ENCODE peak calls at places on chromosomes 4 and X, in four cellular contexts. One of them, this sample, is unnamed.

GRCh38 chr4:7434766-7435150 is at the start of gene PSAPL1:
- DNase-seq in GM12865: no peak
- DNase-seq in astrocyte of the spinal cord: no peak
- DNase-seq in brain microvascular endothelial cell: peak; percentile 11
- DNase-seq in this sample: peak; percentile 3

GRCh38 chr4:123481034-123481433 is 84.4 kb downstream of the SPRY1 start:
- DNase-seq in brain microvascular endothelial cell: peak; percentile 61
- DNase-seq in astrocyte of the spinal cord: peak; percentile 91
- DNase-seq in GM12865: no peak
- DNase-seq in this sample: peak; percentile 73

GRCh38 chr4:14906805-14907204 is 95.5 kb upstream of the CPEB2 start:
- DNase-seq in astrocyte of the spinal cord: peak; percentile 3
- DNase-seq in GM12865: no peak
- DNase-seq in brain microvascular endothelial cell: no peak
- DNase-seq in this sample: no peak

GRCh38 chrX:49163555-49164419 is 1.2 kb downstream of the MAGIX start:
- DNase-seq in brain microvascular endothelial cell: peak; percentile 64
- DNase-seq in astrocyte of the spinal cord: peak; percentile 76
- DNase-seq in GM12865: peak; percentile 90
- DNase-seq in this sample: peak; percentile 74

GRCh38 chr4:40976343-40976742 is 226.6 kb downstream of the NSUN7 start:
- DNase-seq in astrocyte of the spinal cord: peak; percentile 72
- DNase-seq in GM12865: peak; percentile 71
- DNase-seq in brain microvascular endothelial cell: no peak
- DNase-seq in this sample: peak; percentile 77

GRCh38 chrX:154131955-154132354 is 12.1 kb upstream of the OPN1LW start:
- DNase-seq in GM12865: no peak
- DNase-seq in brain microvascular endothelial cell: no peak
- DNase-seq in astrocyte of the spinal cord: no peak
- DNase-seq in this sample: no peak

GRCh38 chr4:33072340-33073089 is 2352.3 kb downstream of the PCDH7 start:
- DNase-seq in GM12865: no peak
- DNase-seq in astrocyte of the spinal cord: no peak
- DNase-seq in brain microvascular endothelial cell: no peak
- DNase-seq in this sample: no peak

GRCh38 chrX:23904096-23904495 is 3.6 kb downstream of the APOO start:
- DNase-seq in astrocyte of the spinal cord: peak; percentile 13
- DNase-seq in GM12865: peak; percentile 36
- DNase-seq in brain microvascular endothelial cell: peak; percentile 42
- DNase-seq in this sample: no peak

GRCh38 chrX:18961686-18962085 is 22.2 kb downstream of the PHKA2 start:
- DNase-seq in GM12865: no peak
- DNase-seq in astrocyte of the spinal cord: peak; percentile 17
- DNase-seq in brain microvascular endothelial cell: peak; percentile 12
- DNase-seq in this sample: peak; percentile 37

GRCh38 chrX:10165580-10166247 is 8.9 kb downstream of the CLCN4 start:
- DNase-seq in GM12865: peak; percentile 3
- DNase-seq in brain microvascular endothelial cell: no peak
- DNase-seq in astrocyte of the spinal cord: no peak
- DNase-seq in this sample: no peak

GRCh38 chr4:68368566-68369473 is 18.9 kb upstream of the YTHDC1 start:
- DNase-seq in brain microvascular endothelial cell: peak; percentile 30
- DNase-seq in astrocyte of the spinal cord: peak; percentile 69
- DNase-seq in GM12865: no peak
- DNase-seq in this sample: peak; percentile 75

GRCh38 chrX:40177942-40178715 is 80.4 kb upstream of the BCOR start:
- DNase-seq in GM12865: no peak
- DNase-seq in astrocyte of the spinal cord: no peak
- DNase-seq in brain microvascular endothelial cell: no peak
- DNase-seq in this sample: no peak

GRCh38 chr4:123599920-123600394 is 203.4 kb downstream of the SPRY1 start:
- DNase-seq in astrocyte of the spinal cord: peak; percentile 41
- DNase-seq in brain microvascular endothelial cell: peak; percentile 45
- DNase-seq in GM12865: peak; percentile 90
- DNase-seq in this sample: peak; percentile 24

GRCh38 chr4:136927172-136927571 is 605.1 kb downstream of the PCDH18 start:
- DNase-seq in brain microvascular endothelial cell: peak; percentile 12
- DNase-seq in astrocyte of the spinal cord: peak; percentile 68
- DNase-seq in GM12865: no peak
- DNase-seq in this sample: no peak

GRCh38 chr4:16070203-16070602 is 13.6 kb downstream of the PROM1 start:
- DNase-seq in astrocyte of the spinal cord: no peak
- DNase-seq in brain microvascular endothelial cell: no peak
- DNase-seq in GM12865: no peak
- DNase-seq in this sample: no peak

GRCh38 chr4:3297066-3297859 is 4.4 kb downstream of the RGS12 start:
- DNase-seq in GM12865: no peak
- DNase-seq in astrocyte of the spinal cord: no peak
- DNase-seq in brain microvascular endothelial cell: no peak
- DNase-seq in this sample: no peak

GRCh38 chrX:77441479-77441878 is 5.7 kb upstream of the FGF16 start:
- DNase-seq in astrocyte of the spinal cord: no peak
- DNase-seq in GM12865: no peak
- DNase-seq in brain microvascular endothelial cell: no peak
- DNase-seq in this sample: no peak

GRCh38 chrX:153184787-153185186 is 5.7 kb downstream of the MAGEA1 start:
- DNase-seq in astrocyte of the spinal cord: no peak
- DNase-seq in brain microvascular endothelial cell: no peak
- DNase-seq in GM12865: no peak
- DNase-seq in this sample: no peak

GRCh38 chrX:12360991-12361598 is 222.8 kb downstream of the FRMPD4 start:
- DNase-seq in astrocyte of the spinal cord: peak; percentile 15
- DNase-seq in GM12865: no peak
- DNase-seq in brain microvascular endothelial cell: no peak
- DNase-seq in this sample: peak; percentile 59

GRCh38 chr4:141609243-141609642 is 27.1 kb upstream of the IL15 start:
- DNase-seq in astrocyte of the spinal cord: no peak
- DNase-seq in brain microvascular endothelial cell: no peak
- DNase-seq in GM12865: no peak
- DNase-seq in this sample: peak; percentile 33

GRCh38 chrX:153412746-153413720 is 1.8 kb downstream of the ZFP92 start:
- DNase-seq in brain microvascular endothelial cell: no peak
- DNase-seq in astrocyte of the spinal cord: no peak
- DNase-seq in GM12865: no peak
- DNase-seq in this sample: no peak

GRCh38 chr4:136900706-136901105 is 631.6 kb downstream of the PCDH18 start:
- DNase-seq in astrocyte of the spinal cord: no peak
- DNase-seq in brain microvascular endothelial cell: no peak
- DNase-seq in GM12865: no peak
- DNase-seq in this sample: no peak

GRCh38 chr4:122673252-122673651 is 52.4 kb upstream of the IL21 start:
- DNase-seq in GM12865: no peak
- DNase-seq in astrocyte of the spinal cord: no peak
- DNase-seq in brain microvascular endothelial cell: no peak
- DNase-seq in this sample: no peak

GRCh38 chrX:24242649-24243556 is 71.0 kb downstream of the SUPT20HL2 start:
- DNase-seq in GM12865: peak; percentile 96
- DNase-seq in astrocyte of the spinal cord: peak; percentile 79
- DNase-seq in brain microvascular endothelial cell: peak; percentile 58
- DNase-seq in this sample: peak; percentile 74

GRCh38 chr4:56861365-56861764 is 39.9 kb upstream of the SPINK2 start:
- DNase-seq in brain microvascular endothelial cell: peak; percentile 18
- DNase-seq in GM12865: peak; percentile 40
- DNase-seq in astrocyte of the spinal cord: peak; percentile 3
- DNase-seq in this sample: no peak

GRCh38 chr4:4574792-4575191 is 32.9 kb upstream of the STX18 start:
- DNase-seq in GM12865: peak; percentile 60
- DNase-seq in astrocyte of the spinal cord: peak; percentile 91
- DNase-seq in brain microvascular endothelial cell: peak; percentile 84
- DNase-seq in this sample: peak; percentile 85

GRCh38 chrX:124555036-124555595 is 208.8 kb downstream of the SH2D1A start:
- DNase-seq in GM12865: no peak
- DNase-seq in astrocyte of the spinal cord: peak; percentile 68
- DNase-seq in brain microvascular endothelial cell: peak; percentile 24
- DNase-seq in this sample: peak; percentile 84

GRCh38 chr4:174213734-174214101 is 69.7 kb downstream of the FBXO8 start:
- DNase-seq in astrocyte of the spinal cord: no peak
- DNase-seq in GM12865: no peak
- DNase-seq in brain microvascular endothelial cell: no peak
- DNase-seq in this sample: no peak

GRCh38 chrX:138710311-138710791 is 1.2 kb downstream of the FGF13 start:
- DNase-seq in GM12865: no peak
- DNase-seq in astrocyte of the spinal cord: no peak
- DNase-seq in brain microvascular endothelial cell: no peak
- DNase-seq in this sample: no peak

GRCh38 chr4:84965558-84966381 is 720 bp downstream of the WDFY3 start:
- DNase-seq in GM12865: peak; percentile 18
- DNase-seq in brain microvascular endothelial cell: no peak
- DNase-seq in astrocyte of the spinal cord: peak; percentile 46
- DNase-seq in this sample: peak; percentile 71

GRCh38 chr4:7442609-7443140 is 7.9 kb upstream of the PSAPL1 start:
- DNase-seq in astrocyte of the spinal cord: no peak
- DNase-seq in GM12865: no peak
- DNase-seq in brain microvascular endothelial cell: no peak
- DNase-seq in this sample: no peak

GRCh38 chr4:147854154-147854553 is 122.3 kb downstream of the ARHGAP10 start:
- DNase-seq in brain microvascular endothelial cell: no peak
- DNase-seq in GM12865: no peak
- DNase-seq in astrocyte of the spinal cord: no peak
- DNase-seq in this sample: no peak
- H3K4me3 ChIP-seq in brain microvascular endothelial cell: no peak overlapping the region
- H3K4me3 ChIP-seq in GM12865: no peak overlapping the region
- H3K4me3 ChIP-seq in astrocyte of the spinal cord: no peak overlapping the region
- H3K4me3 ChIP-seq in this sample: no peak overlapping the region

GRCh38 chr4:181523973-181524372 is 719.2 kb upstream of the TENM3 start:
- DNase-seq in brain microvascular endothelial cell: no peak
- DNase-seq in astrocyte of the spinal cord: no peak
- DNase-seq in GM12865: no peak
- DNase-seq in this sample: no peak

GRCh38 chr4:181524455-181524854 is 718.7 kb upstream of the TENM3 start:
- DNase-seq in brain microvascular endothelial cell: no peak
- DNase-seq in astrocyte of the spinal cord: no peak
- DNase-seq in GM12865: no peak
- DNase-seq in this sample: no peak

GRCh38 chr4:181525641-181526040 is 717.6 kb upstream of the TENM3 start:
- DNase-seq in GM12865: no peak
- DNase-seq in astrocyte of the spinal cord: no peak
- DNase-seq in brain microvascular endothelial cell: no peak
- DNase-seq in this sample: no peak

DNA sequence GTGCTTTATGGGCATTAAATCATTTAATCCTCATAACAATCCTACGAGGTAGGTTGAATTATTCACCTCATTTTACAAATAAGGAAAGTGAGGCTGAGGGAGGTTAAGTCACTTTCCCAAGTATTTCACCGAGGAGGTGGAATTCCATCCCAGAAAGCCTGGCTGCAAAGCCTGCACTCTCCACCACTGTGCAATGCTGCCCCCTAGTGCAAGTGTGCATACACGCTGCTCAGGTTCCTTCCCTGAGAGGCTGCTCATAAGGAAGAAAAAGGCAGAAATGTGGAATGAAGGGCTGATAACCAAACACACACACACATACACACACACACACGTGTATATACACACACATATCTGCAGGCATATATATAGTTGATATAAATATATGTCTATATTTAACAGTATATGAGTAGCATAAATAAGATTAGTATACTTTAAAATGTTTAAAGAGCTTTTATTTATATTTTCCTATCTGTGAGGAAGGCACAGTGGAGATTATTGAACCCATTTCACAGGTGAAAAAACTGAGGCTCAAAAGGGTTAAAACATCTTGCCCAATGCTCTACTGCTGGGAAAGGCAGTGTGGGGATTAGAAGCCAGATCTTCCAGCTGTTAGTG is 714.5 kb upstream of the TENM3 start:
- DNase-seq in brain microvascular endothelial cell: peak; percentile 65
- DNase-seq in astrocyte of the spinal cord: peak; percentile 75
- DNase-seq in GM12865: peak; percentile 52
- DNase-seq in this sample: peak; percentile 26
- TF ChIP-seq CTCF in brain microvascular endothelial cell: peak; percentile 96
- TF ChIP-seq CTCF in astrocyte of the spinal cord: peak; percentile 91
- TF ChIP-seq CTCF in GM12865: peak; percentile 90
- TF ChIP-seq CTCF in this sample: peak; percentile 91

GRCh38 chr4:175657571-175657970 is 154.5 kb downstream of the GPM6A start:
- DNase-seq in astrocyte of the spinal cord: no peak
- DNase-seq in GM12865: no peak
- DNase-seq in brain microvascular endothelial cell: no peak
- DNase-seq in this sample: no peak

GRCh38 chr4:175661437-175661836 is 150.6 kb downstream of the GPM6A start:
- DNase-seq in brain microvascular endothelial cell: no peak
- DNase-seq in astrocyte of the spinal cord: no peak
- DNase-seq in GM12865: no peak
- DNase-seq in this sample: no peak

GRCh38 chr4:175651701-175652100 is 160.4 kb downstream of the GPM6A start:
- DNase-seq in brain microvascular endothelial cell: no peak
- DNase-seq in GM12865: no peak
- DNase-seq in astrocyte of the spinal cord: no peak
- DNase-seq in this sample: no peak

GRCh38 chr4:175656615-175657014 is 155.4 kb downstream of the GPM6A start:
- DNase-seq in astrocyte of the spinal cord: no peak
- DNase-seq in brain microvascular endothelial cell: no peak
- DNase-seq in GM12865: no peak
- DNase-seq in this sample: no peak
- H3K4me3 ChIP-seq in astrocyte of the spinal cord: no peak overlapping the region
- H3K4me3 ChIP-seq in brain microvascular endothelial cell: no peak overlapping the region
- H3K4me3 ChIP-seq in GM12865: no peak overlapping the region
- H3K4me3 ChIP-seq in this sample: no peak overlapping the region

GRCh38 chrX:71252221-71252620 is 1.7 kb downstream of the ZMYM3 start:
- DNase-seq in brain microvascular endothelial cell: no peak
- DNase-seq in astrocyte of the spinal cord: no peak
- DNase-seq in GM12865: no peak
- DNase-seq in this sample: no peak

GRCh38 chrX:71251456-71251973 is 2.4 kb downstream of the ZMYM3 start:
- DNase-seq in GM12865: peak; percentile 11
- DNase-seq in astrocyte of the spinal cord: no peak
- DNase-seq in brain microvascular endothelial cell: no peak
- DNase-seq in this sample: peak; percentile 32

GRCh38 chrX:71256051-71256450 is 2.1 kb upstream of the ZMYM3 start:
- DNase-seq in GM12865: no peak
- DNase-seq in astrocyte of the spinal cord: no peak
- DNase-seq in brain microvascular endothelial cell: no peak
- DNase-seq in this sample: no peak

GRCh38 chrX:71254092-71254941 is at the start of gene ZMYM3:
- DNase-seq in astrocyte of the spinal cord: peak; percentile 87
- DNase-seq in brain microvascular endothelial cell: peak; percentile 79
- DNase-seq in GM12865: peak; percentile 90
- DNase-seq in this sample: peak; percentile 81

GRCh38 chrX:71253253-71254091 is 468 bp downstream of the ZMYM3 start:
- DNase-seq in brain microvascular endothelial cell: peak; percentile 14
- DNase-seq in astrocyte of the spinal cord: peak; percentile 25
- DNase-seq in GM12865: peak; percentile 57
- DNase-seq in this sample: peak; percentile 64
- TF ChIP-seq CTCF in brain microvascular endothelial cell: peak; percentile 64
- TF ChIP-seq CTCF in astrocyte of the spinal cord: peak; percentile 53
- TF ChIP-seq CTCF in GM12865: peak; percentile 67
- TF ChIP-seq CTCF in this sample: peak; percentile 52

This sample was measured in foreskin fibroblast.